ENCODE peak calls at places on chromosomes 4 and X, in six cellular contexts. R is sigmoid colon; K is testis; B is CD8-positive, alpha-beta memory T cell; V is IMR-90; A is AG04450. X is an unnamed sample.

GRCh38 chr4:111631157-111631999 is 513.9 kb upstream of the FAM241A start:
- DNase-seq in R (no peak), K (no peak), V (peak), A (no peak), B (no peak), X (no peak)

GRCh38 chr4:105620640-105621323 is 68.4 kb downstream of the ARHGEF38 start:
- DNase-seq in A (no peak), R (no peak), B (no peak), K (no peak), V (peak), X (peak)

GRCh38 chrX:11423949-11424348 is 130.7 kb downstream of the AMELX start:
- DNase-seq in A (no peak), K (no peak), B (no peak), V (no peak), R (no peak), X (no peak)

GRCh38 chrX:45952030-45952429 is 593.2 kb downstream of the ZNF674 start:
- DNase-seq in R (no peak), V (no peak), A (no peak), K (no peak), B (no peak), X (no peak)

GRCh38 chr4:81516241-81516640 is 44.5 kb upstream of the RASGEF1B start:
- DNase-seq in A (no peak), R (no peak), V (no peak), K (no peak), B (no peak), X (no peak)

GRCh38 chr4:127686656-127687055 is 43.5 kb upstream of the SLC25A31 start:
- DNase-seq in B (no peak), V (peak), K (no peak), R (no peak), A (no peak), X (no peak)

GRCh38 chrX:143047511-143047910 is 21.8 kb downstream of the SPANXN4 start:
- DNase-seq in K (no peak), B (no peak), A (no peak), V (no peak), R (no peak), X (no peak)

GRCh38 chr4:128812360-128812958 is 3.0 kb downstream of the JADE1 start:
- DNase-seq in B (no peak), A (no peak), R (peak), V (peak), K (peak), X (peak)

GRCh38 chr4:82905205-82905604 is 4.7 kb downstream of the THAP9 start:
- DNase-seq in R (no peak), B (no peak), A (no peak), V (peak), K (no peak), X (no peak)

GRCh38 chrX:52923781-52924241 is 26.7 kb downstream of the FAM156B start:
- DNase-seq in A (no peak), B (no peak), K (no peak), R (peak), V (peak), X (peak)

GRCh38 chr4:8703401-8703696 is 110.8 kb downstream of the CPZ start:
- DNase-seq in R (no peak), V (no peak), A (no peak), B (no peak), K (no peak), X (no peak)

GRCh38 chrX:47751670-47752069 is 85.0 kb upstream of the ZNF81 start:
- DNase-seq in A (no peak), V (no peak), B (peak), K (peak), R (no peak), X (peak)

GRCh38 chrX:10579753-10580060 is 40.7 kb downstream of the MID1 start:
- DNase-seq in A (no peak), V (peak), K (no peak), B (no peak), R (no peak), X (no peak)

GRCh38 chr4:153679476-153679875 is 4.6 kb upstream of the TLR2 start:
- DNase-seq in V (no peak), K (peak), B (no peak), R (no peak), A (no peak), X (no peak)

GRCh38 chrX:120790552-120790951 is 85.1 kb downstream of the CT47B1 start:
- DNase-seq in A (no peak), V (no peak), R (no peak), K (no peak), B (no peak), X (no peak)

GRCh38 chr4:96786306-96786705 is 946.4 kb downstream of the PDHA2 start:
- DNase-seq in R (no peak), K (no peak), A (no peak), B (no peak), V (no peak), X (no peak)

GRCh38 chrX:55008571-55009358 is 8.6 kb downstream of the APEX2 start:
- DNase-seq in B (no peak), K (no peak), V (peak), R (no peak), A (no peak), X (peak)

GRCh38 chr4:142044271-142044670 is 407.9 kb downstream of the IL15 start:
- DNase-seq in B (no peak), A (no peak), K (no peak), V (peak), R (no peak), X (no peak)

GRCh38 chrX:133461226-133461625 is 45.9 kb upstream of the GPC4 start:
- DNase-seq in R (no peak), K (no peak), A (no peak), B (no peak), V (no peak), X (no peak)

GRCh38 chr4:1851575-1852415 is 4.2 kb downstream of the LETM1 start:
- DNase-seq in A (no peak), B (no peak), R (no peak), V (no peak), K (no peak), X (no peak)

GRCh38 chrX:48045410-48046311 is 25.8 kb downstream of the ZNF630 start:
- DNase-seq in B (no peak), K (peak), V (peak), R (no peak), A (peak), X (peak)

GRCh38 chrX:56232221-56233082 is at the start of gene KLF8:
- DNase-seq in R (peak), K (peak), V (no peak), A (no peak), B (no peak), X (no peak)

GRCh38 chr4:153207027-153207426 is 2.8 kb downstream of the TRIM2 start:
- DNase-seq in K (no peak), V (no peak), R (no peak), A (no peak), B (no peak), X (no peak)

GRCh38 chr4:124290678-124291077 is 421.9 kb downstream of the ANKRD50 start:
- DNase-seq in B (no peak), A (no peak), K (no peak), R (no peak), V (no peak), X (no peak)

GRCh38 chr4:173878701-173879100 is 348.7 kb upstream of the HAND2 start:
- DNase-seq in K (no peak), B (no peak), V (peak), A (peak), R (no peak), X (no peak)

GRCh38 chrX:81174286-81174685 is 27.4 kb downstream of the HMGN5 start:
- DNase-seq in K (no peak), V (peak), B (no peak), R (no peak), A (no peak), X (no peak)

GRCh38 chrX:149916745-149917392 is 12.5 kb upstream of the HSFX4 start:
- DNase-seq in R (no peak), K (no peak), V (peak), B (no peak), A (no peak), X (no peak)

GRCh38 chr4:123127865-123128264 is 205.5 kb upstream of the NUDT6 start:
- DNase-seq in A (no peak), K (no peak), R (no peak), B (no peak), V (no peak), X (no peak)

GRCh38 chr4:42296196-42296595 is 101.1 kb upstream of the SHISA3 start:
- DNase-seq in V (no peak), A (no peak), K (no peak), R (no peak), B (no peak), X (no peak)

GRCh38 chr4:156884183-156884582 is 87.4 kb downstream of the PDGFC start:
- DNase-seq in B (no peak), A (no peak), K (no peak), R (no peak), V (no peak), X (no peak)

GRCh38 chr4:67885727-67886126 is 1.9 kb upstream of the TMPRSS11D start:
- DNase-seq in V (peak), K (no peak), R (no peak), B (no peak), A (peak), X (peak)

GRCh38 chr4:159227378-159227777 is 124.5 kb downstream of the RAPGEF2 start:
- DNase-seq in K (no peak), B (no peak), A (no peak), R (no peak), V (peak), X (no peak)

GRCh38 chr4:2849267-2850140 is 5.9 kb downstream of the ADD1 start:
- DNase-seq in R (no peak), A (no peak), B (no peak), K (no peak), V (no peak), X (no peak)

GRCh38 chr4:176034498-176034897 is 31.1 kb upstream of the WDR17 start:
- DNase-seq in R (no peak), B (no peak), K (peak), V (peak), A (peak), X (no peak)

GRCh38 chrX:40177489-40177888 is 79.7 kb upstream of the BCOR start:
- DNase-seq in A (no peak), R (no peak), V (no peak), K (no peak), B (no peak), X (no peak)
- H3K4me3 ChIP-seq in A (no peak), R (peak), V (no peak), K (no peak), B (peak), X (no peak)

DNA sequence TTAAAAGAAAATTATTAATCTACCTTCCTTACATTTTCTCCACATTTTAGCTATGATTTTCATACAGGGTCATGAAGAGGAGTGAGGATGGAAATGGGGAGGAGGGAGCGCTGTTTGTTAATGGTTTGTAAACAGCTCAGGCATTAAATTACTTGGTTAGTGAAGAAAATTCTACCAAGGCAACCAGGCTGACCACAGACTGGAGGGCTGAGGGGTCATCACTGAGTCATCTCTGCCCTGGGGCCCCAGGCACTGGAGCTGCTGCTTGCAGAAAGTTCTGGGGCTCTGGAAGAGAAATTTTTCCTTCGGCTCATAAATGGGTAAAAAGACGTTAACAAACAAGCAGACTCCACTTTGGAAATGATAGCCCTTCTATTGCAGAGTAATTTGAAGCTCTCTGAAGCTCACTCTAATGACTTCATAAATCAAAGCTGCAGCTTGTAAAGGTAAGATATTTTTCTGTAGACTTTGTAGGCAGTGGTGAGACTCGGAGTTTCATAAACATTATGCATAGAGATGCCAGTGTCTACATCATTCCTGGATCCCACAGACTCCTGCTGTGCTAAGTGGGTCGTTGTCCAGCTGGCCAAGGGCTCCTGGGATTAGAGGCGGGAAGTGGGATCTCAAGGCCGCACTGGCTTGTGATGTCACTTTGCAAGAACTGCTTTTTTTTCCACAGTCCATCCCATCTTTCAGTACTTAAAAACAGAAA is 159.6 kb downstream of the PTTG2 start:
- DNase-seq in R (no peak), V (peak), K (peak), B (no peak), A (peak), X (peak)
- H3K4me3 ChIP-seq in R (no peak), V (no peak), K (no peak), B (no peak), A (no peak), X (no peak)

GRCh38 chrX:136779346-136779781 is 1.4 kb downstream of the ARHGEF6 start:
- DNase-seq in B (no peak), K (no peak), R (no peak), A (no peak), V (no peak), X (no peak)
- H3K4me3 ChIP-seq in B (peak), K (no peak), R (peak), A (no peak), V (no peak), X (no peak)

GRCh38 chr4:48489683-48490011 is 405 bp upstream of the ZAR1 start:
- DNase-seq in R (no peak), V (no peak), B (no peak), K (no peak), A (no peak), X (no peak)

GRCh38 chr4:48481581-48481980 is 1.6 kb upstream of the SLC10A4 start:
- DNase-seq in B (no peak), A (no peak), K (no peak), V (no peak), R (no peak), X (no peak)

GRCh38 chr4:48483777-48484493 is 792 bp downstream of the SLC10A4 start:
- DNase-seq in K (no peak), A (no peak), B (no peak), V (no peak), R (no peak), X (no peak)

GRCh38 chr4:48483006-48483776 is at the start of gene SLC10A4:
- DNase-seq in A (no peak), V (no peak), R (no peak), K (no peak), B (no peak), X (peak)

GRCh38 chr4:48484494-48485168 is 1.5 kb downstream of the SLC10A4 start:
- DNase-seq in A (no peak), V (no peak), K (no peak), B (no peak), R (no peak), X (no peak)
- H3K4me3 ChIP-seq in A (no peak), V (no peak), K (no peak), B (no peak), R (no peak), X (no peak)

GRCh38 chrX:78327370-78328048 is at the start of gene CYSLTR1:
- DNase-seq in V (no peak), A (no peak), B (no peak), K (no peak), R (no peak), X (no peak)
- H3K4me3 ChIP-seq in V (no peak), A (no peak), B (peak), K (no peak), R (peak), X (no peak)